ENCODE peak calls at places on chromosomes 16 and 17, in six cellular contexts. Z is stomach; X is CD4-positive, alpha-beta T cell; T is globus pallidus; V is stimulated activated CD4-positive, alpha-beta T cell treated with anti-CD3 and anti-CD28 coated beads, Interleukin-1b, Interleukin-23, amount 100 ng/mL, for 24 hours; Q is Caco-2. G is an unnamed sample.

GRCh38 chr17:8392674-8393469 is 4.8 kb downstream of the RNF222 start:
- DNase-seq in Z (no peak), X (no peak), T (no peak), Q (no peak), V (no peak), G (no peak)

GRCh38 chr16:70730944-70731343 is 45.1 kb upstream of the MTSS2 start:
- DNase-seq in T (peak; percentile 50), Q (no peak), Z (no peak), V (no peak), X (no peak), G (no peak)

GRCh38 chr17:74798239-74798707 is 22.1 kb upstream of the NAT9 start:
- DNase-seq in Q (no peak), T (no peak), Z (no peak), X (no peak), V (no peak), G (no peak)

GRCh38 chr16:54070944-54071343 is 215.6 kb downstream of the IRX3 start:
- DNase-seq in Q (no peak), V (no peak), X (no peak), Z (no peak), T (no peak), G (no peak)

GRCh38 chr16:69318177-69318910 is 7.2 kb downstream of the VPS4A start:
- DNase-seq in X (no peak), V (no peak), T (no peak), Q (peak; percentile 33), Z (no peak), G (no peak)

GRCh38 chr16:28609631-28610594 is at the start of gene SULT1A1:
- DNase-seq in T (no peak), Q (no peak), X (no peak), V (no peak), Z (peak; percentile 92), G (no peak)

GRCh38 chr16:79173910-79174309 is 426.6 kb downstream of the MAF start:
- DNase-seq in V (no peak), Q (no peak), T (no peak), Z (no peak), X (no peak), G (no peak)

GRCh38 chr17:76707985-76708807 is 2.6 kb downstream of the MXRA7 start:
- DNase-seq in Q (no peak), V (no peak), X (no peak), T (peak; percentile 84), Z (no peak), G (no peak)

GRCh38 chr16:75296606-75297005 is 45.2 kb upstream of the BCAR1 start:
- DNase-seq in V (no peak), T (peak; percentile 76), X (no peak), Z (no peak), Q (no peak), G (no peak)

GRCh38 chr16:8588703-8589292 is 1.5 kb downstream of the TMEM114 start:
- DNase-seq in X (no peak), Z (no peak), T (no peak), Q (no peak), V (no peak), G (no peak)

GRCh38 chr17:64457156-64457555 is 8.2 kb downstream of the MILR1 start:
- DNase-seq in T (no peak), Q (no peak), X (no peak), Z (no peak), V (no peak), G (no peak)

GRCh38 chr16:67934306-67935095 is 2.1 kb downstream of the PSMB10 start:
- DNase-seq in Z (no peak), T (no peak), V (no peak), X (no peak), Q (no peak), G (no peak)

GRCh38 chr17:82812601-82813000 is 27.2 kb downstream of the ZNF750 start:
- DNase-seq in Q (no peak), V (no peak), T (no peak), Z (no peak), X (no peak), G (no peak)

GRCh38 chr17:45246861-45247428 is 14.9 kb downstream of the SPATA32 start:
- DNase-seq in X (peak; percentile 65), Z (no peak), T (no peak), Q (no peak), V (no peak), G (no peak)

GRCh38 chr16:31188450-31189411 is 8.8 kb downstream of the FUS start:
- DNase-seq in Q (no peak), Z (no peak), T (no peak), X (no peak), V (no peak), G (no peak)

GRCh38 chr17:57471941-57472368 is 215.6 kb downstream of the MSI2 start:
- DNase-seq in Z (no peak), T (no peak), X (no peak), Q (no peak), V (no peak), G (no peak)

GRCh38 chr16:49460786-49461470 is 87.3 kb downstream of the C16orf78 start:
- DNase-seq in V (no peak), Q (peak; percentile 9), X (no peak), T (no peak), Z (peak; percentile 7), G (no peak)

GRCh38 chr17:27216836-27217235 is 77.1 kb upstream of the WSB1 start:
- DNase-seq in V (no peak), X (no peak), T (no peak), Q (no peak), Z (no peak), G (no peak)

GRCh38 chr17:29390856-29391631 is 881 bp downstream of the TAOK1 start:
- DNase-seq in Z (no peak), X (no peak), V (no peak), Q (peak; percentile 41), T (peak; percentile 55), G (no peak)

GRCh38 chr16:647173-647902 is 1.8 kb upstream of the WDR90 start:
- DNase-seq in Q (no peak), Z (peak; percentile 70), V (no peak), X (no peak), T (no peak), G (no peak)

GRCh38 chr17:61483778-61484116 is 31.5 kb downstream of the TBX4 start:
- DNase-seq in T (no peak), Q (no peak), Z (no peak), V (no peak), X (no peak), G (no peak)

GRCh38 chr16:48384305-48384981 is 770 bp downstream of the SIAH1 start:
- DNase-seq in X (no peak), Z (peak; percentile 59), V (peak; percentile 3), Q (peak; percentile 67), T (peak; percentile 75), G (no peak)

GRCh38 chr17:13509561-13509960 is 92.2 kb downstream of the HS3ST3A1 start:
- DNase-seq in T (no peak), X (no peak), V (no peak), Q (no peak), Z (no peak), G (no peak)

GRCh38 chr17:32102697-32103096 is 39.6 kb upstream of the RHOT1 start:
- DNase-seq in Z (no peak), T (no peak), X (no peak), V (no peak), Q (no peak), G (no peak)

GRCh38 chr16:88455610-88456355 is 2.7 kb downstream of the ZFPM1 start:
- DNase-seq in Z (peak; percentile 49), X (peak; percentile 44), T (no peak), V (peak; percentile 49), Q (peak; percentile 73), G (peak; percentile 39)

GRCh38 chr17:17940451-17940911 is 31.7 kb downstream of the TOM1L2 start:
- DNase-seq in Q (peak; percentile 14), X (no peak), T (no peak), Z (no peak), V (no peak), G (no peak)

GRCh38 chr16:16083421-16084156 is 134.2 kb downstream of the ABCC1 start:
- DNase-seq in V (peak; percentile 6), T (no peak), X (no peak), Z (no peak), Q (no peak), G (no peak)

GRCh38 chr17:48129981-48130380 is 22.4 kb downstream of the SNX11 start:
- DNase-seq in Q (no peak), X (no peak), Z (no peak), V (no peak), T (no peak), G (no peak)

GRCh38 chr16:55759983-55760664 is 72.8 kb downstream of the CES1 start:
- DNase-seq in Q (peak; percentile 57), T (no peak), V (no peak), Z (no peak), X (no peak), G (no peak)

GRCh38 chr16:27700596-27700995 is 150.7 kb downstream of the KATNIP start:
- DNase-seq in Q (no peak), T (no peak), X (no peak), Z (no peak), V (no peak), G (no peak)

GRCh38 chr16:35629001-35629400 is 2169.6 kb downstream of the TP53TG3F start:
- DNase-seq in Z (no peak), V (no peak), X (no peak), Q (peak; percentile 52), T (no peak), G (no peak)